ENCODE peak calls at places on chromosomes 2 and 18, in four cellular contexts. One of them, this sample, is unnamed.

GRCh38 chr2:205680903-205681302 is 1.4 kb upstream of the NRP2 start:
- DNase-seq in H1: peak; percentile 35
- DNase-seq in upper lobe of left lung: no peak
- DNase-seq in BJ: no peak
- DNase-seq in this sample: no peak

GRCh38 chr2:65369574-65369973 is 62.8 kb downstream of the SPRED2 start:
- DNase-seq in upper lobe of left lung: no peak
- DNase-seq in BJ: no peak
- DNase-seq in H1: no peak
- DNase-seq in this sample: no peak

GRCh38 chr18:26574958-26575864 is 26.9 kb upstream of the KCTD1 start:
- DNase-seq in H1: peak; percentile 72
- DNase-seq in BJ: peak; percentile 32
- DNase-seq in upper lobe of left lung: peak; percentile 43
- DNase-seq in this sample: peak; percentile 38

GRCh38 chr2:179344280-179344961 is 79.8 kb upstream of the SESTD1 start:
- DNase-seq in upper lobe of left lung: no peak
- DNase-seq in BJ: no peak
- DNase-seq in H1: no peak
- DNase-seq in this sample: no peak

GRCh38 chr18:13371689-13372404 is 153.3 kb downstream of the LDLRAD4 start:
- DNase-seq in H1: no peak
- DNase-seq in upper lobe of left lung: no peak
- DNase-seq in BJ: no peak
- DNase-seq in this sample: no peak

GRCh38 chr2:241893265-241893664 is 23.7 kb downstream of the RTP5 start:
- DNase-seq in BJ: no peak
- DNase-seq in H1: no peak
- DNase-seq in upper lobe of left lung: no peak
- DNase-seq in this sample: peak; percentile 16

GRCh38 chr2:82875891-82876290 is 1583.2 kb downstream of the SUCLG1 start:
- DNase-seq in upper lobe of left lung: no peak
- DNase-seq in BJ: no peak
- DNase-seq in H1: no peak
- DNase-seq in this sample: no peak

GRCh38 chr18:24400587-24400986 is 3.0 kb upstream of the OSBPL1A start:
- DNase-seq in upper lobe of left lung: no peak
- DNase-seq in H1: no peak
- DNase-seq in BJ: no peak
- DNase-seq in this sample: no peak

GRCh38 chr2:20635698-20636584 is 15.0 kb downstream of the HS1BP3 start:
- DNase-seq in BJ: no peak
- DNase-seq in H1: peak; percentile 96
- DNase-seq in upper lobe of left lung: peak; percentile 86
- DNase-seq in this sample: peak; percentile 63

GRCh38 chr2:69097148-69097610 is 84.2 kb downstream of the ANTXR1 start:
- DNase-seq in H1: no peak
- DNase-seq in upper lobe of left lung: peak; percentile 33
- DNase-seq in BJ: no peak
- DNase-seq in this sample: no peak

GRCh38 chr18:67385455-67385854 is 131.1 kb downstream of the DSEL start:
- DNase-seq in H1: no peak
- DNase-seq in BJ: peak; percentile 17
- DNase-seq in upper lobe of left lung: no peak
- DNase-seq in this sample: no peak

GRCh38 chr2:148896116-148896515 is 21.1 kb downstream of the KIF5C start:
- DNase-seq in BJ: no peak
- DNase-seq in upper lobe of left lung: no peak
- DNase-seq in H1: no peak
- DNase-seq in this sample: no peak

GRCh38 chr18:31738460-31739407 is 21.9 kb downstream of the SLC25A52 start:
- DNase-seq in upper lobe of left lung: no peak
- DNase-seq in H1: no peak
- DNase-seq in BJ: no peak
- DNase-seq in this sample: no peak

GRCh38 chr2:74079522-74080341 is 68.0 kb downstream of the BOLA3 start:
- DNase-seq in H1: no peak
- DNase-seq in upper lobe of left lung: no peak
- DNase-seq in BJ: no peak
- DNase-seq in this sample: no peak

GRCh38 chr2:240782221-240782885 is 37.7 kb downstream of the KIF1A start:
- DNase-seq in upper lobe of left lung: no peak
- DNase-seq in H1: no peak
- DNase-seq in BJ: no peak
- DNase-seq in this sample: no peak

GRCh38 chr2:235630723-235631122 is 136.9 kb downstream of the AGAP1 start:
- DNase-seq in BJ: no peak
- DNase-seq in H1: no peak
- DNase-seq in upper lobe of left lung: no peak
- DNase-seq in this sample: no peak

GRCh38 chr2:237872178-237872887 is 12.9 kb downstream of the RAMP1 start:
- DNase-seq in BJ: no peak
- DNase-seq in upper lobe of left lung: no peak
- DNase-seq in H1: no peak
- DNase-seq in this sample: no peak

GRCh38 chr2:158131483-158131912 is 29.8 kb downstream of the UPP2 start:
- DNase-seq in BJ: no peak
- DNase-seq in upper lobe of left lung: no peak
- DNase-seq in H1: no peak
- DNase-seq in this sample: no peak

GRCh38 chr18:50977037-50977760 is 9.4 kb downstream of the ELAC1 start:
- DNase-seq in BJ: no peak
- DNase-seq in upper lobe of left lung: no peak
- DNase-seq in H1: no peak
- DNase-seq in this sample: no peak

GRCh38 chr2:98036349-98037000 is 40.7 kb upstream of the TMEM131 start:
- DNase-seq in H1: no peak
- DNase-seq in BJ: no peak
- DNase-seq in upper lobe of left lung: peak; percentile 43
- DNase-seq in this sample: no peak

GRCh38 chr2:239339726-239340654 is 60.8 kb downstream of the HDAC4 start:
- DNase-seq in upper lobe of left lung: no peak
- DNase-seq in BJ: no peak
- DNase-seq in H1: no peak
- DNase-seq in this sample: no peak

GRCh38 chr2:29326926-29327325 is 211.7 kb downstream of the CLIP4 start:
- DNase-seq in upper lobe of left lung: no peak
- DNase-seq in H1: no peak
- DNase-seq in BJ: no peak
- DNase-seq in this sample: no peak

GRCh38 chr2:72235497-72236413 is 88.1 kb upstream of the CYP26B1 start:
- DNase-seq in H1: no peak
- DNase-seq in BJ: no peak
- DNase-seq in upper lobe of left lung: no peak
- DNase-seq in this sample: no peak
- H3K4me3 ChIP-seq in H1: no peak overlapping the region
- H3K4me3 ChIP-seq in BJ: no peak overlapping the region
- H3K4me3 ChIP-seq in upper lobe of left lung: no peak overlapping the region
- H3K4me3 ChIP-seq in this sample: no peak overlapping the region

GRCh38 chr2:197486175-197486574 is 13.5 kb downstream of the HSPD1 start:
- DNase-seq in BJ: no peak
- DNase-seq in upper lobe of left lung: no peak
- DNase-seq in H1: no peak
- DNase-seq in this sample: no peak

DNA sequence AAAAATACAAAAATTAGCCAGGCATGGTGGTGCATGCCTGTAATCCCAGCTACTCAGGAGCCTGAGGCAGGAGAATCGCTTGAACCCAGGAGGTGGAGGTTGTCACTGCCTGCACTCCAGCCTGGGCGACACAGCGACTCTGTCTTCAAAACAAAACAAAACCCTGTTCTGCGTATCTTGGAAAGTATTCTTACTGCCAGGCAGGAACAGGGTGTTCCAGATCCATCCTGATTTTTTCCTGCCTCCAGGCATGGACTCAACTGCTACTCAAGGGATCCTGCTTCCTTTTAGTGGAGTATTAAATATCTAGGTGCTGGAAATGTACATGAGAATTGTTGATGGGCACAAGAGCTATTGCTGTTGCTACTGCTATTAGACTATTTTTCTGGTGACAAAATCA is 12.3 kb downstream of the HSPD1 start:
- DNase-seq in H1: no peak
- DNase-seq in upper lobe of left lung: no peak
- DNase-seq in BJ: no peak
- DNase-seq in this sample: no peak
- H3K36me3 ChIP-seq in H1: peaks cover 69% of the 10 kb centered on the region
- H3K36me3 ChIP-seq in upper lobe of left lung: peaks cover 59% of the 10 kb centered on the region
- H3K36me3 ChIP-seq in BJ: peaks cover 9% of the 10 kb centered on the region
- H3K36me3 ChIP-seq in this sample: peaks cover 58% of the 10 kb centered on the region

DNA sequence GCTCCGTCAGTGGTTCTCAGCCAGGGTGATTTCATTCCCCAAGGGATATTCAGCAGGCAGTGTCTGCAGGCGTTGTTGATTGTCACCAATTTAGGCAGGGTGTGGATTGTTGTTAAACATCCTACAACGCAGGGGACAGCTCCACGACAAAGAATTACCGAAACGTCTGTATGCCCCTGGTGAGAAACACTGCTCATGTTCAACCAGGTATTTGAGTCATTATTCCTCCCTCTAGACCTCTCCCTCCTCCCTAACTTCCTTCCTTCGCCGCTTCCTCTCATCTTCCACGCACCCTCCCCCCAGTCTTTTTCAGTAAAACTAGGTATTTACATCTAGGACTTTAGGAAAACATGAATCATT is 50.8 kb downstream of the NCK2 start:
- DNase-seq in H1: no peak
- DNase-seq in BJ: no peak
- DNase-seq in upper lobe of left lung: no peak
- DNase-seq in this sample: no peak
- H3K4me3 ChIP-seq in H1: no peak overlapping the region
- H3K4me3 ChIP-seq in BJ: no peak overlapping the region
- H3K4me3 ChIP-seq in upper lobe of left lung: no peak overlapping the region
- H3K4me3 ChIP-seq in this sample: no peak overlapping the region

GRCh38 chr2:127985026-127985734 is 42.7 kb downstream of the SAP130 start:
- DNase-seq in BJ: no peak
- DNase-seq in H1: no peak
- DNase-seq in upper lobe of left lung: no peak
- DNase-seq in this sample: no peak

GRCh38 chr2:127984551-127984950 is 43.3 kb downstream of the SAP130 start:
- DNase-seq in H1: no peak
- DNase-seq in upper lobe of left lung: no peak
- DNase-seq in BJ: no peak
- DNase-seq in this sample: no peak

GRCh38 chr2:127985735-127986134 is 42.1 kb downstream of the SAP130 start:
- DNase-seq in H1: no peak
- DNase-seq in upper lobe of left lung: no peak
- DNase-seq in BJ: no peak
- DNase-seq in this sample: no peak

GRCh38 chr2:127991742-127992141 is 36.1 kb downstream of the SAP130 start:
- DNase-seq in upper lobe of left lung: no peak
- DNase-seq in H1: no peak
- DNase-seq in BJ: no peak
- DNase-seq in this sample: no peak

DNA sequence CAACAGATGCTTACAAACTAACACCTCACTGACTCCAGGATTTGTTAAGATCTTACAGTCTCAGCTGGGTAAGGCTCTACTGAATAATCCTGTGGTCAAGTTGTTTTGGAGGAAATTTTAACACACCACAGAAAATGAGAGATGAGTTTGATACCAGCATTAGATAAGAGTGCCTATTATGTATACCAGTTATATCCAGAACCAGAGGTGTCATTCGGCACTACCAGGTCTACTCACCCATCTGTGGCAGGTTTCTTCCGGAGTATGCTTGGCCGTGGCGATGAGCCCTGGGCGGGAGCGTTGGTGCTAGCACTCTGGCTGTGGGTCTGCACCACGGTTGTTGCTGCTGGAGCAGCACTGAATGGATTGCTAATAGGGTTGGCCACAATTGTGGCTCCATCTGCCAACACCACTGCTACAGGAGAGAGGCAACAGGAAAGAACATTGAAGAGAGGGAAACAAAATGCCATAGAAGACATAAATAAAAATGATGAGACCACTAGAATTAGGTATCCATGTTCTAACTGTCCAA is 41.2 kb downstream of the SAP130 start:
- DNase-seq in upper lobe of left lung: no peak
- DNase-seq in H1: no peak
- DNase-seq in BJ: no peak
- DNase-seq in this sample: no peak
- H3K36me3 ChIP-seq in upper lobe of left lung: peaks cover 54% of the 10 kb centered on the region
- H3K36me3 ChIP-seq in H1: peaks cover 74% of the 10 kb centered on the region
- H3K36me3 ChIP-seq in BJ: peaks cover 10% of the 10 kb centered on the region
- H3K36me3 ChIP-seq in this sample: peaks cover 18% of the 10 kb centered on the region

DNA sequence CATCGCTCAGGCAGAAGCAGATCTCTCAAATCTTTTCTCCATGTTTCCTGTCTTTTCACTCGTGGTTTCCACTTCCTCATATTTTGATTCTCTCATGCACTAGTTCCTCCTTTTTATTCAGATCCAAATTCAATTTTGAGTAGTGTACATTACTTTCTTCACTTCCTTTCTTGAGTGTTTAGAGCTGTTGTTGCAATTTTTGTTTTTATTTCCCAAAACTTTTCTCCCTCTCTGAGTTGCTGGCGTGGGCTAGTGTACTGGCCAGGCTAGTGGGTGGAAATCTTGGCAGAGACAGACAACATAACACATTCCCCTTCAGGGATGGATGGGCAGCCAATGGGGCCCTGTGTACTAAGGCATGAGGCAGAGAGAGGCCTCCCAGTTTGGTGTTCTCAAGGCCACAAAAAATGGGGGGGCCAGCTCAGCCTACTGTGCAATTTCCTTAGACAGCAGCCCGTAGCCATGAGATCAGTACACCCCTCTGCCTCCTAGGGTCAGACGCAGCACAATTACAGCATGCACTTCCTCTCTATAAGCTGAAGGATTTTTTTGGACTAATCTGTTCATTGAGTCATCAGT is 145.1 kb upstream of the PID1 start:
- DNase-seq in BJ: peak; percentile 25
- DNase-seq in upper lobe of left lung: peak; percentile 59
- DNase-seq in H1: no peak
- DNase-seq in this sample: peak; percentile 10
- H3K4me3 ChIP-seq in BJ: no peak overlapping the region
- H3K4me3 ChIP-seq in upper lobe of left lung: no peak overlapping the region
- H3K4me3 ChIP-seq in H1: no peak overlapping the region
- H3K4me3 ChIP-seq in this sample: no peak overlapping the region

GRCh38 chr18:62555135-62555534 is 32.3 kb downstream of the ZCCHC2 start:
- DNase-seq in upper lobe of left lung: no peak
- DNase-seq in BJ: no peak
- DNase-seq in H1: no peak
- DNase-seq in this sample: no peak
- H3K36me3 ChIP-seq in upper lobe of left lung: peaks cover 38% of the 10 kb centered on the region
- H3K36me3 ChIP-seq in BJ: no peaks in the 10 kb centered on the region
- H3K36me3 ChIP-seq in H1: peaks cover 4% of the 10 kb centered on the region
- H3K36me3 ChIP-seq in this sample: peaks cover 56% of the 10 kb centered on the region

GRCh38 chr2:100780203-100781008 is 39.5 kb upstream of the NPAS2 start:
- DNase-seq in H1: no peak
- DNase-seq in BJ: no peak
- DNase-seq in upper lobe of left lung: peak; percentile 32
- DNase-seq in this sample: no peak
- H3K4me3 ChIP-seq in H1: no peak overlapping the region
- H3K4me3 ChIP-seq in BJ: no peak overlapping the region
- H3K4me3 ChIP-seq in upper lobe of left lung: no peak overlapping the region
- H3K4me3 ChIP-seq in this sample: no peak overlapping the region